ENCODE peak calls at places on chromosomes 5 and 9, in five cellular contexts. M is esophagus squamous epithelium, A is heart left ventricle, X is adrenal gland, Y is upper lobe of left lung. R is an unnamed sample.

GRCh38 chr9:88574993-88575392 is 40.0 kb downstream of the NXNL2 start:
- DNase-seq in M (no peak), A (no peak), X (no peak), Y (no peak), R (no peak)

GRCh38 chr5:89265511-89266169 is 382.7 kb upstream of the MEF2C start:
- DNase-seq in Y (no peak), A (no peak), X (no peak), M (no peak), R (no peak)

GRCh38 chr5:35884125-35884788 is 27.6 kb downstream of the IL7R start:
- DNase-seq in X (no peak), M (no peak), Y (no peak), A (no peak), R (no peak)

GRCh38 chr5:33230467-33231078 is 210.2 kb upstream of the TARS1 start:
- DNase-seq in A (no peak), X (no peak), M (no peak), Y (no peak), R (no peak)

GRCh38 chr5:27810458-27810857 is 772.1 kb upstream of the CDH9 start:
- DNase-seq in M (no peak), A (no peak), Y (no peak), X (no peak), R (no peak)

GRCh38 chr5:105907016-105907415 is 1763.7 kb downstream of the EFNA5 start:
- DNase-seq in M (no peak), X (no peak), A (no peak), Y (no peak), R (no peak)

GRCh38 chr5:139678283-139678613 is 30.1 kb downstream of the CXXC5 start:
- DNase-seq in Y (no peak), X (no peak), M (no peak), A (no peak), R (no peak)

GRCh38 chr9:21519855-21520434 is 37.8 kb upstream of the IFNE start:
- DNase-seq in A (no peak), M (no peak), X (no peak), Y (no peak), R (no peak)

GRCh38 chr9:9170735-9171134 is 1371.2 kb upstream of the DMAC1 start:
- DNase-seq in X (no peak), Y (no peak), A (no peak), M (no peak), R (no peak)

GRCh38 chr9:16410601-16411285 is 459.7 kb downstream of the BNC2 start:
- DNase-seq in A (no peak), X (no peak), M (no peak), Y (no peak), R (no peak)

GRCh38 chr5:134125195-134126015 is 10.9 kb downstream of the TCF7 start:
- DNase-seq in X (peak; percentile 65), Y (peak; percentile 49), A (peak; percentile 56), M (no peak), R (no peak)

GRCh38 chr9:107681988-107682387 is 192.4 kb upstream of the KLF4 start:
- DNase-seq in M (no peak), Y (no peak), A (no peak), X (no peak), R (no peak)

DNA sequence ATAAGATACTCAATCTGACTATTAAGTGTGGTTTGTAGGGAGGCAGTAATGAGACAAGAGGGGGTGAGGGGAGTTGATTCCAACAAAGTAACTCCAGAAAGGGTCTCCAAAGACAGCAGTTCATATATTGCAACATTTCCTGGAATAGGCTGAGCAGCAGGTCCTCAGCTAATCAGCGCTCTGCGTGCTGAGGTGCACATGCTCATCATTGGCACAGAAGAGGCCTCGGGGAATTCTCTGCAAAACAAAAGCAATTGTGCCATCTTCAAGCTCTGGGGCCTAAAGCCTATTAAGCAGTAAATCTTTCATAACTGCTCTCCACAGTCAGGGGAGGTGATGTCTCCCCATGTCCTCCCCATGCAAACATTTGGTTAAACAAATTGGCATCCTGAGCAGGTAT is 357.3 kb downstream of the SPOCK1 start:
- DNase-seq in X (no peak), Y (no peak), M (no peak), A (no peak), R (no peak)
- H3K4me1 ChIP-seq in X (peaks cover 17% of the 10 kb centered on the region), Y (no peaks in the 10 kb centered on the region), M (no peaks in the 10 kb centered on the region), A (no peaks in the 10 kb centered on the region), R (no peaks in the 10 kb centered on the region)

GRCh38 chr9:137240321-137240840 is 706 bp upstream of the TUBB4B start:
- DNase-seq in M (no peak), A (peak; percentile 83), Y (peak; percentile 81), X (peak; percentile 72), R (peak; percentile 79)
- TF ChIP-seq POLR2A in M (no peak), A (peak; percentile 61), Y (peak; percentile 27), X (no peak), R (peak; percentile 34)

GRCh38 chr5:80215523-80215922 is 40.3 kb downstream of the SERINC5 start:
- DNase-seq in M (no peak), X (no peak), Y (no peak), A (no peak), R (no peak)
- H3K27ac ChIP-seq in M (no peak overlapping the region), X (no peak overlapping the region), Y (no peak overlapping the region), A (no peak overlapping the region), R (no peak overlapping the region)

GRCh38 chr5:176823869-176824412 is 13.6 kb downstream of the UNC5A start:
- DNase-seq in M (no peak), X (no peak), Y (no peak), A (no peak), R (no peak)

GRCh38 chr5:176825957-176826356 is 15.6 kb downstream of the UNC5A start:
- DNase-seq in X (no peak), A (no peak), M (no peak), Y (no peak), R (no peak)

GRCh38 chr5:176824604-176825003 is 14.2 kb downstream of the UNC5A start:
- DNase-seq in M (no peak), A (no peak), X (no peak), Y (no peak), R (no peak)

GRCh38 chr5:176823076-176823481 is 12.7 kb downstream of the UNC5A start:
- DNase-seq in A (no peak), Y (no peak), X (no peak), M (no peak), R (no peak)

DNA sequence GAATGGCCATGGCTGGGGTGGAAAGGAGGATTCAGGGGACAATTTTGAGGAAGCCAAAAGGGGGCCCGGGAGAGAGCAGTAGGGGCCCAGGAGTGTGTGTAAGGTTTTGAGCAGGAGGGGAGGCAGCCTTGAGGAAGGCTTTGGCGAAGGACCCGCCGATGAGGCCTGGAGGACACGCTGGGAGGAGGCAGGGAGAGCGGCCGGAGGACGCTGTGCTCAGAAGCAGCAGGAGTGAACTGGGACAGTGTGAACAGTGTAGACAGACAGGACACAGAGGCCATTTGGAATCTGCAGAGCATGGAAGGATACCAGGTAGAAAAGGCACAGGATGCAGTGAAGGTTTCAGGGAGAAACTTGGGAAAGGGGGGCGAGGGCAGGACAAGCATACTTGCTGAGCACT is 14.9 kb downstream of the UNC5A start:
- DNase-seq in A (no peak), Y (no peak), M (no peak), X (no peak), R (no peak)
- H3K4me1 ChIP-seq in A (no peaks in the 10 kb centered on the region), Y (no peaks in the 10 kb centered on the region), M (no peaks in the 10 kb centered on the region), X (no peaks in the 10 kb centered on the region), R (no peaks in the 10 kb centered on the region)

DNA sequence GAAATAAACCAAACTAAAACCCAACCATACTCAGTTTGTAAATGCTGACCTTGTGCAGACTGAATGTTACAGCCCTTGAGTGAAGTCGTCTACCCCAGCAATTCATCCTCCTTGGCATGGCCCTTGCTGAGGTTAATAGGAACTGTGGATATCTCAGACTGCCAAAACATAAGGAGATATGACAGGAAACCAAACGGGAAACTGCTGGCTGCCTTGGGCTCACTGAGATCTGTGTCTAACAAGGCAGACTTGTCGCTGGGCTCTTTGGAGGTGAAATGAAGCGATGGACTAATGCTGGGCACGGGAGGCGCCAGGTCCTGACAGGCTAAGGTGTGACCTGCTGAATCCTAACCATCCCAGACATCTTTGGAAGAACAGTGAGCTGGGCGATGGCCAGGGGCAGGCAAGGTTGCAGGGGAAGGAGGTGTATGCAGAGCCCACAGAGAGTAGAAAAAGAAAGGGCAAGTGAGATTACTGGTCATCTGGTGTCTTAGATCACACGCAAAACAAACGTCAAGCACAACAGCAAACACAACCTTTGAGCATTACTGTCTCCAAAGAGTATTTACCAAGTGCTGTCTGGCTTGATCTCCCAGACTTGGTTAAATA is 44.6 kb upstream of the ALDH1A1 start:
- DNase-seq in A (no peak), Y (peak; percentile 21), X (no peak), M (no peak), R (no peak)
- TF ChIP-seq POLR2A in A (no peak), Y (no peak), X (no peak), M (no peak), R (no peak)

GRCh38 chr9:87494970-87495471 is 2.6 kb upstream of the DAPK1 start:
- DNase-seq in A (no peak), M (no peak), Y (no peak), X (no peak), R (no peak)
- H3K27ac ChIP-seq in A (no peak overlapping the region), M (no peak overlapping the region), Y (no peak overlapping the region), X (no peak overlapping the region), R (no peak overlapping the region)

GRCh38 chr9:110213413-110214044 is 5.6 kb upstream of the C9orf152 start:
- DNase-seq in M (no peak), A (no peak), Y (peak; percentile 74), X (no peak), R (no peak)
- H3K4me1 ChIP-seq in M (no peaks in the 10 kb centered on the region), A (peaks cover 4% of the 10 kb centered on the region), Y (peaks cover 4% of the 10 kb centered on the region), X (no peaks in the 10 kb centered on the region), R (no peaks in the 10 kb centered on the region)

GRCh38 chr9:98222885-98223640 is 30.6 kb upstream of the CORO2A start:
- DNase-seq in A (no peak), X (no peak), M (no peak), Y (no peak), R (peak; percentile 83)
- TF ChIP-seq POLR2A in A (no peak), X (no peak), M (no peak), Y (no peak), R (no peak)